ENCODE peak calls at places on chromosome 14, in seven cellular contexts. One of them, this sample, is unnamed.
A peak's percentile ranks its signal among the peaks of the same experiment; 100 is the strongest.

GRCh38 chr14:99248761-99249171 is 23.2 kb downstream of the BCL11B start:
- DNase-seq in frontal cortex: no peak
- DNase-seq in neural crest cell: no peak
- DNase-seq in stimulated activated CD8-positive, alpha-beta memory T cell treated with anti-CD3 and anti-CD28 coated beads, Interleukin-2, amount 100 ng/mL, for 48 hours: no peak
- DNase-seq in activated T-cell treated with anti-CD3 and anti-CD28 coated beads, Interleukin-2, amount 50 U/mL, for 72 hours: peak; percentile 64
- DNase-seq in iPS-NIHi11: no peak
- DNase-seq in iris pigment epithelial cell: no peak
- DNase-seq in this sample: no peak

GRCh38 chr14:88299865-88300264 is 23.2 kb downstream of the KCNK10 start:
- DNase-seq in activated T-cell treated with anti-CD3 and anti-CD28 coated beads, Interleukin-2, amount 50 U/mL, for 72 hours: no peak
- DNase-seq in stimulated activated CD8-positive, alpha-beta memory T cell treated with anti-CD3 and anti-CD28 coated beads, Interleukin-2, amount 100 ng/mL, for 48 hours: no peak
- DNase-seq in frontal cortex: no peak
- DNase-seq in neural crest cell: no peak
- DNase-seq in iPS-NIHi11: no peak
- DNase-seq in iris pigment epithelial cell: no peak
- DNase-seq in this sample: no peak

GRCh38 chr14:69261761-69262331 is 1.9 kb downstream of the GALNT16 start:
- DNase-seq in iPS-NIHi11: peak; percentile 29
- DNase-seq in activated T-cell treated with anti-CD3 and anti-CD28 coated beads, Interleukin-2, amount 50 U/mL, for 72 hours: no peak
- DNase-seq in frontal cortex: no peak
- DNase-seq in iris pigment epithelial cell: no peak
- DNase-seq in stimulated activated CD8-positive, alpha-beta memory T cell treated with anti-CD3 and anti-CD28 coated beads, Interleukin-2, amount 100 ng/mL, for 48 hours: no peak
- DNase-seq in neural crest cell: no peak
- DNase-seq in this sample: no peak

GRCh38 chr14:50608302-50608851 is 48.4 kb downstream of the ATL1 start:
- DNase-seq in frontal cortex: no peak
- DNase-seq in iPS-NIHi11: no peak
- DNase-seq in iris pigment epithelial cell: peak; percentile 9
- DNase-seq in activated T-cell treated with anti-CD3 and anti-CD28 coated beads, Interleukin-2, amount 50 U/mL, for 72 hours: no peak
- DNase-seq in stimulated activated CD8-positive, alpha-beta memory T cell treated with anti-CD3 and anti-CD28 coated beads, Interleukin-2, amount 100 ng/mL, for 48 hours: no peak
- DNase-seq in neural crest cell: no peak
- DNase-seq in this sample: no peak

GRCh38 chr14:52844262-52845060 is 53.1 kb upstream of the GNPNAT1 start:
- DNase-seq in iPS-NIHi11: no peak
- DNase-seq in activated T-cell treated with anti-CD3 and anti-CD28 coated beads, Interleukin-2, amount 50 U/mL, for 72 hours: no peak
- DNase-seq in neural crest cell: no peak
- DNase-seq in iris pigment epithelial cell: no peak
- DNase-seq in stimulated activated CD8-positive, alpha-beta memory T cell treated with anti-CD3 and anti-CD28 coated beads, Interleukin-2, amount 100 ng/mL, for 48 hours: no peak
- DNase-seq in frontal cortex: no peak
- DNase-seq in this sample: no peak

GRCh38 chr14:91202234-91202974 is 42.1 kb downstream of the GPR68 start:
- DNase-seq in activated T-cell treated with anti-CD3 and anti-CD28 coated beads, Interleukin-2, amount 50 U/mL, for 72 hours: no peak
- DNase-seq in iPS-NIHi11: no peak
- DNase-seq in stimulated activated CD8-positive, alpha-beta memory T cell treated with anti-CD3 and anti-CD28 coated beads, Interleukin-2, amount 100 ng/mL, for 48 hours: no peak
- DNase-seq in frontal cortex: no peak
- DNase-seq in neural crest cell: no peak
- DNase-seq in iris pigment epithelial cell: peak; percentile 29
- DNase-seq in this sample: peak; percentile 42

GRCh38 chr14:22549981-22550670 is 38.9 kb downstream of the DAD1 start:
- DNase-seq in activated T-cell treated with anti-CD3 and anti-CD28 coated beads, Interleukin-2, amount 50 U/mL, for 72 hours: peak; percentile 86
- DNase-seq in iPS-NIHi11: peak; percentile 22
- DNase-seq in iris pigment epithelial cell: peak; percentile 82
- DNase-seq in neural crest cell: no peak
- DNase-seq in stimulated activated CD8-positive, alpha-beta memory T cell treated with anti-CD3 and anti-CD28 coated beads, Interleukin-2, amount 100 ng/mL, for 48 hours: peak; percentile 61
- DNase-seq in frontal cortex: no peak
- DNase-seq in this sample: no peak

GRCh38 chr14:68627868-68628604 is 164.8 kb downstream of the ZFP36L1 start:
- DNase-seq in iPS-NIHi11: peak; percentile 96
- DNase-seq in iris pigment epithelial cell: no peak
- DNase-seq in neural crest cell: peak; percentile 70
- DNase-seq in stimulated activated CD8-positive, alpha-beta memory T cell treated with anti-CD3 and anti-CD28 coated beads, Interleukin-2, amount 100 ng/mL, for 48 hours: peak; percentile 47
- DNase-seq in frontal cortex: peak; percentile 81
- DNase-seq in activated T-cell treated with anti-CD3 and anti-CD28 coated beads, Interleukin-2, amount 50 U/mL, for 72 hours: peak; percentile 46
- DNase-seq in this sample: peak; percentile 52

GRCh38 chr14:93683241-93683640 is 105.0 kb downstream of the PRIMA1 start:
- DNase-seq in activated T-cell treated with anti-CD3 and anti-CD28 coated beads, Interleukin-2, amount 50 U/mL, for 72 hours: no peak
- DNase-seq in iPS-NIHi11: peak; percentile 72
- DNase-seq in stimulated activated CD8-positive, alpha-beta memory T cell treated with anti-CD3 and anti-CD28 coated beads, Interleukin-2, amount 100 ng/mL, for 48 hours: no peak
- DNase-seq in neural crest cell: peak; percentile 14
- DNase-seq in iris pigment epithelial cell: no peak
- DNase-seq in frontal cortex: no peak
- DNase-seq in this sample: peak; percentile 56

GRCh38 chr14:37411079-37411735 is 183.8 kb downstream of the FOXA1 start:
- DNase-seq in iPS-NIHi11: no peak
- DNase-seq in stimulated activated CD8-positive, alpha-beta memory T cell treated with anti-CD3 and anti-CD28 coated beads, Interleukin-2, amount 100 ng/mL, for 48 hours: no peak
- DNase-seq in frontal cortex: no peak
- DNase-seq in neural crest cell: no peak
- DNase-seq in iris pigment epithelial cell: peak; percentile 73
- DNase-seq in activated T-cell treated with anti-CD3 and anti-CD28 coated beads, Interleukin-2, amount 50 U/mL, for 72 hours: no peak
- DNase-seq in this sample: no peak